ENCODE peak calls at places on chromosomes 4 and X, in five cellular contexts. D is pancreas, X is neuronal stem cell, T is small intestine, O is stomach. F is an unnamed sample. For H3K27me3, the result is how much of the 10 kb centered on the place peaks cover.

GRCh38 chr4:52836653-52837052 is 25.5 kb upstream of the RASL11B start:
- DNase-seq in D (no peak), X (no peak), T (no peak), O (no peak), F (no peak)

GRCh38 chrX:56812515-56813105 is 83.6 kb downstream of the NBDY start:
- DNase-seq in D (no peak), X (no peak), T (peak), O (no peak), F (no peak)

GRCh38 chrX:103919336-103919682 is 43.1 kb upstream of the TMSB15B start:
- DNase-seq in D (no peak), X (no peak), T (peak), O (no peak), F (peak)

GRCh38 chr4:82799006-82799881 is 648 bp upstream of the SCD5 start:
- DNase-seq in D (no peak), X (no peak), T (no peak), O (peak), F (no peak)

GRCh38 chr4:152590179-152591031 is 54.5 kb upstream of the FBXW7 start:
- DNase-seq in D (no peak), X (no peak), T (no peak), O (no peak), F (peak)

GRCh38 chr4:124144302-124144701 is 568.2 kb downstream of the ANKRD50 start:
- DNase-seq in D (no peak), X (no peak), T (no peak), O (no peak), F (no peak)

GRCh38 chr4:131488772-131489171 is 1660.3 kb upstream of the PCDH10 start:
- DNase-seq in D (no peak), X (no peak), T (no peak), O (no peak), F (no peak)

GRCh38 chrX:30533261-30533660 is 44.3 kb downstream of the TASL start:
- DNase-seq in D (no peak), X (no peak), T (no peak), O (no peak), F (no peak)

GRCh38 chr4:53592686-53593641 is 1.7 kb upstream of the LNX1 start:
- DNase-seq in D (peak), X (no peak), T (peak), O (peak), F (no peak)

GRCh38 chr4:172547724-172548123 is 620.9 kb upstream of the GALNT7 start:
- DNase-seq in D (no peak), X (no peak), T (no peak), O (no peak), F (no peak)

GRCh38 chrX:13101439-13102139 is 57.2 kb upstream of the FAM9C start:
- DNase-seq in D (peak), X (no peak), T (peak), O (peak), F (peak)

GRCh38 chr4:23614284-23614892 is 275.5 kb downstream of the PPARGC1A start:
- DNase-seq in D (no peak), X (no peak), T (peak), O (no peak), F (no peak)

GRCh38 chr4:3302164-3302785 is 9.5 kb downstream of the RGS12 start:
- DNase-seq in D (no peak), X (no peak), T (no peak), O (peak), F (no peak)

GRCh38 chr4:41939016-41939623 is 3.9 kb downstream of the TMEM33 start:
- DNase-seq in D (no peak), X (no peak), T (no peak), O (no peak), F (no peak)

GRCh38 chr4:30714408-30715031 is 5.6 kb upstream of the PCDH7 start:
- DNase-seq in D (no peak), X (peak), T (peak), O (peak), F (peak)

GRCh38 chr4:137635596-137635995 is 103.3 kb upstream of the PCDH18 start:
- DNase-seq in D (no peak), X (no peak), T (no peak), O (no peak), F (no peak)

GRCh38 chrX:33336783-33337182 is 125.4 kb upstream of the DMD start:
- DNase-seq in D (no peak), X (no peak), T (peak), O (no peak), F (peak)

GRCh38 chrX:149631293-149632165 is at the start of gene TMEM185A:
- DNase-seq in D (peak), X (peak), T (peak), O (peak), F (peak)

GRCh38 chr4:183825346-183825745 is 79.8 kb upstream of the STOX2 start:
- DNase-seq in D (no peak), X (no peak), T (no peak), O (no peak), F (no peak)

GRCh38 chr4:152398060-152398459 is 137.8 kb downstream of the FBXW7 start:
- DNase-seq in D (no peak), X (no peak), T (no peak), O (no peak), F (no peak)

GRCh38 chr4:148287111-148287510 is 155.1 kb downstream of the NR3C2 start:
- DNase-seq in D (no peak), X (no peak), T (no peak), O (no peak), F (no peak)

GRCh38 chr4:25088342-25088952 is 57.7 kb upstream of the LGI2 start:
- DNase-seq in D (no peak), X (no peak), T (no peak), O (no peak), F (peak)

GRCh38 chr4:86927843-86928395 is 6.9 kb upstream of the AFF1 start:
- DNase-seq in D (no peak), X (no peak), T (no peak), O (no peak), F (peak)

GRCh38 chr4:19684079-19684478 is 567.6 kb upstream of the SLIT2 start:
- DNase-seq in D (no peak), X (no peak), T (no peak), O (no peak), F (no peak)

GRCh38 chr4:88333741-88334405 is 44.8 kb upstream of the HERC6 start:
- DNase-seq in D (no peak), X (no peak), T (no peak), O (no peak), F (no peak)

GRCh38 chr4:188109157-188109755 is at the start of gene TRIML2:
- DNase-seq in D (no peak), X (no peak), T (no peak), O (no peak), F (no peak)

GRCh38 chr4:184062769-184063168 is 154.9 kb downstream of the ENPP6 start:
- DNase-seq in D (no peak), X (no peak), T (no peak), O (no peak), F (no peak)

GRCh38 chr4:25089058-25089763 is 58.5 kb upstream of the LGI2 start:
- DNase-seq in D (no peak), X (no peak), T (no peak), O (no peak), F (no peak)

GRCh38 chr4:89172865-89173264 is 61.5 kb downstream of the TIGD2 start:
- DNase-seq in D (no peak), X (no peak), T (no peak), O (no peak), F (no peak)

GRCh38 chr4:75844151-75844662 is 58.0 kb downstream of the PPEF2 start:
- DNase-seq in D (no peak), X (no peak), T (peak), O (no peak), F (peak)

GRCh38 chr4:20698382-20698781 is 1.9 kb upstream of the PACRGL start:
- DNase-seq in D (no peak), X (no peak), T (no peak), O (no peak), F (no peak)

GRCh38 chr4:152579916-152580315 is 44.0 kb upstream of the FBXW7 start:
- DNase-seq in D (no peak), X (no peak), T (no peak), O (no peak), F (no peak)

GRCh38 chr4:13821522-13821921 is 194.0 kb upstream of the BOD1L1 start:
- DNase-seq in D (no peak), X (peak), T (no peak), O (no peak), F (no peak)

GRCh38 chr4:105547769-105548168 is 4.7 kb upstream of the ARHGEF38 start:
- DNase-seq in D (no peak), X (no peak), T (no peak), O (no peak), F (no peak)

GRCh38 chrX:103585421-103586313 is at the start of gene TCEAL4:
- DNase-seq in D (peak), X (no peak), T (peak), O (peak), F (peak)

GRCh38 chrX:69607616-69608015 is 8.3 kb upstream of the EDA start:
- DNase-seq in D (no peak), X (no peak), T (no peak), O (no peak), F (no peak)
- H3K27me3 ChIP-seq in D (under half), X (under half), T (under half), O (under half), F (under half)

GRCh38 chr4:185599151-185599648 is 63.9 kb upstream of the PDLIM3 start:
- DNase-seq in D (no peak), X (no peak), T (no peak), O (no peak), F (no peak)
- H3K27me3 ChIP-seq in D (under half), X (under half), T (under half), O (under half), F (under half)

GRCh38 chrX:153883163-153883843 is 2.7 kb downstream of the L1CAM start:
- DNase-seq in D (no peak), X (no peak), T (no peak), O (no peak), F (no peak)
- H3K27me3 ChIP-seq in D (under half), X (under half), T (under half), O (half or more), F (under half)

GRCh38 chr4:170091069-170091696 is 1.4 kb upstream of the AADAT start:
- DNase-seq in D (no peak), X (no peak), T (no peak), O (no peak), F (no peak)

GRCh38 chr4:170090667-170091052 is 904 bp upstream of the AADAT start:
- DNase-seq in D (no peak), X (no peak), T (peak), O (no peak), F (no peak)

GRCh38 chr4:170089743-170090666 is at the start of gene AADAT:
- DNase-seq in D (peak), X (peak), T (peak), O (peak), F (peak)

GRCh38 chr4:170097681-170098080 is 7.9 kb upstream of the AADAT start:
- DNase-seq in D (no peak), X (no peak), T (no peak), O (no peak), F (no peak)

DNA sequence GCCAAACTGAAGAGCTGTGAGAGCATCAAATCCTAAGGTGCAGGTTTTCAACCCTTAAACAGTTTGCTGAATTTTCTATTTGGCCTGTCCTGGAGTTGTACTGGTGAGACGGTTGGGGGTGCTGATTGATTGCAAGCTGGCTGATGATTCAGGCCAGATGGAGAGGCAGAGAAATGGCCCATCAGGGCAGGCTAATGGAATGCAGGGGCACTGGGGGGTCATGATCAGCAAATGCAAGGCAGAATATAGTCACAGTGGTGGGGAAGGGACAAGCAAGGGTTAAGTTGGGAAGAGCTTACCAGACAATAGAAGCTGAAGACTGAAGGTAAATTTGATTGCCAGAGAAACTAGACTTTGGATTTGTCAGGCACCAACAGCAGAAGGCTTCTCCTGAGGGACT is 4.2 kb upstream of the AADAT start:
- DNase-seq in D (no peak), X (no peak), T (no peak), O (no peak), F (no peak)
- H3K27me3 ChIP-seq in D (under half), X (under half), T (under half), O (under half), F (under half)

GRCh38 chrX:46341767-46342322 is 203.4 kb downstream of the ZNF674 start:
- DNase-seq in D (no peak), X (no peak), T (peak), O (no peak), F (no peak)

GRCh38 chrX:46340696-46341095 is 204.5 kb downstream of the ZNF674 start:
- DNase-seq in D (no peak), X (no peak), T (no peak), O (no peak), F (no peak)
- H3K27me3 ChIP-seq in D (under half), X (under half), T (under half), O (under half), F (under half)

DNA sequence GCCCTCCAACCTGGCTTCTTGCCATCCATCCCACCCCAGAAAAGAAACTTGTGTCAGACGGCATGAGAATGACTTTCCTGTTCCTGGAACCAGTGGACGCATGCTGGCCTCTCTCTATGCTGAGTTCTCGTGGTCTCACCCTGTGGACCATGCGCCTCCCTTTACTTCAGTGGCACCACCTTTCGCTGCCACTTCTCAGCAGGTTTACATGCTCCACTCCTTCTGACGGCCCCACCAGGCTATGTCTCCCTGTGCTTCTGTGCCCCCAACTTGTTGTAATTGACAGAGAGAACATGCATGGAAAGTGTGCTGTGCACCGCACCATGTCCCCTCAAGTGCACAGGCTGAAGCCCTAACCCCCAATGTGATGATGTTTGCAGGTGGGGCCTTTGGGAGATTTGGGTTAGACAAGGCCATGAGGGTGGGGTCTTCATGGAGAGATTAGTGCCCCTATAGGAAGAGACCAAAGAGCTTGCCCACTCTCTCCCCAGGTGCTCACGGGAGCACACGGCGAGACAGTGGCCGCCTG is 3.1 kb upstream of the PPP2R2C start:
- DNase-seq in D (no peak), X (no peak), T (no peak), O (no peak), F (no peak)
- H3K27me3 ChIP-seq in D (under half), X (under half), T (under half), O (half or more), F (under half)

GRCh38 chrX:153870288-153870690 is 15.7 kb downstream of the L1CAM start:
- DNase-seq in D (no peak), X (no peak), T (no peak), O (no peak), F (no peak)

GRCh38 chrX:153871946-153872878 is 13.8 kb downstream of the L1CAM start:
- DNase-seq in D (no peak), X (no peak), T (no peak), O (no peak), F (no peak)

GRCh38 chrX:153870791-153871360 is 15.1 kb downstream of the L1CAM start:
- DNase-seq in D (no peak), X (no peak), T (no peak), O (no peak), F (no peak)

GRCh38 chrX:153869473-153870287 is 16.3 kb downstream of the L1CAM start:
- DNase-seq in D (no peak), X (no peak), T (no peak), O (no peak), F (no peak)

GRCh38 chrX:153871451-153871850 is 14.5 kb downstream of the L1CAM start:
- DNase-seq in D (no peak), X (no peak), T (no peak), O (no peak), F (no peak)
- H3K27me3 ChIP-seq in D (under half), X (under half), T (under half), O (under half), F (under half)

GRCh38 chr4:4387531-4388311 is 819 bp downstream of the NSG1 start:
- DNase-seq in D (no peak), X (no peak), T (no peak), O (no peak), F (no peak)

GRCh38 chr4:4390521-4391240 is 3.8 kb downstream of the NSG1 start:
- DNase-seq in D (no peak), X (no peak), T (no peak), O (no peak), F (no peak)

GRCh38 chr4:4390046-4390445 is 3.1 kb downstream of the NSG1 start:
- DNase-seq in D (no peak), X (no peak), T (no peak), O (no peak), F (no peak)

GRCh38 chr4:4388418-4388817 is 1.5 kb downstream of the NSG1 start:
- DNase-seq in D (no peak), X (no peak), T (no peak), O (no peak), F (no peak)

GRCh38 chr4:4388836-4389575 is 2.1 kb downstream of the NSG1 start:
- DNase-seq in D (no peak), X (no peak), T (no peak), O (no peak), F (no peak)
- H3K27me3 ChIP-seq in D (under half), X (under half), T (under half), O (half or more), F (under half)

GRCh38 chrX:619451-619811 is 11.2 kb upstream of the SHOX start:
- DNase-seq in D (no peak), X (no peak), T (no peak), O (no peak), F (no peak)

GRCh38 chrX:617891-618290 is 12.7 kb upstream of the SHOX start:
- DNase-seq in D (no peak), X (no peak), T (no peak), O (no peak), F (no peak)

GRCh38 chrX:618761-619450 is 11.7 kb upstream of the SHOX start:
- DNase-seq in D (no peak), X (no peak), T (no peak), O (no peak), F (no peak)

GRCh38 chrX:622104-622503 is 8.5 kb upstream of the SHOX start:
- DNase-seq in D (no peak), X (no peak), T (no peak), O (no peak), F (no peak)

GRCh38 chrX:619812-620493 is 10.6 kb upstream of the SHOX start:
- DNase-seq in D (no peak), X (no peak), T (no peak), O (no peak), F (no peak)
- H3K27me3 ChIP-seq in D (under half), X (half or more), T (under half), O (half or more), F (under half)

F was measured in brain microvascular endothelial cell.